ENCODE peak calls at places on chromosome 2, in four cellular contexts. H, K, U and R are unnamed samples.

GRCh38 chr2:134375935-134376334 is 122.1 kb downstream of the MGAT5 start:
- DNase-seq in K (peak; percentile 36), U (no peak), H (peak; percentile 18), R (no peak)

GRCh38 chr2:8572712-8573233 is 109.1 kb upstream of the ID2 start:
- DNase-seq in H (no peak), U (no peak), K (no peak), R (no peak)

GRCh38 chr2:19754907-19755306 is 146.9 kb downstream of the TTC32 start:
- DNase-seq in U (no peak), K (no peak), H (no peak), R (no peak)

GRCh38 chr2:229176136-229176535 is 95.0 kb downstream of the PID1 start:
- DNase-seq in U (no peak), K (no peak), H (no peak), R (no peak)

GRCh38 chr2:73212098-73212447 is 2.0 kb upstream of the SMYD5 start:
- DNase-seq in K (no peak), H (no peak), U (no peak), R (no peak)

GRCh38 chr2:24410976-24411375 is 50.6 kb upstream of the ITSN2 start:
- DNase-seq in U (no peak), H (no peak), K (no peak), R (no peak)

GRCh38 chr2:144183744-144184143 is 336.2 kb downstream of the ZEB2 start:
- DNase-seq in H (no peak), K (no peak), U (peak; percentile 52), R (no peak)

GRCh38 chr2:231483398-231484329 is 19.4 kb upstream of the NCL start:
- DNase-seq in H (no peak), U (no peak), K (peak; percentile 56), R (no peak)

GRCh38 chr2:216355738-216356137 is 16.5 kb downstream of the MARCHF4 start:
- DNase-seq in H (no peak), U (no peak), K (no peak), R (no peak)

GRCh38 chr2:189799531-189799930 is 15.3 kb downstream of the PMS1 start:
- DNase-seq in U (no peak), K (no peak), H (peak; percentile 60), R (no peak)